ENCODE peak calls at places on chromosome 14, in four cellular contexts. Q is H9, T is OCI-LY7, E is GM12878. K is an unnamed sample. For H3K4me1, the result is how much of the 10 kb centered on the place peaks cover.

GRCh38 chr14:51328089-51328941 is 88.3 kb downstream of the TMX1 start:
- DNase-seq in T (no peak), Q (no peak), E (no peak), K (peak)

GRCh38 chr14:64696355-64696844 is 7.8 kb upstream of the PLEKHG3 start:
- DNase-seq in E (no peak), Q (no peak), T (no peak), K (no peak)

GRCh38 chr14:85587152-85587697 is 57.3 kb downstream of the FLRT2 start:
- DNase-seq in E (no peak), T (no peak), Q (no peak), K (peak)

GRCh38 chr14:103123634-103124500 is 606 bp downstream of the TNFAIP2 start:
- DNase-seq in T (no peak), Q (peak), E (no peak), K (no peak)

GRCh38 chr14:24481622-24482324 is 26.3 kb downstream of the CMA1 start:
- DNase-seq in Q (peak), E (peak), T (peak), K (no peak)

GRCh38 chr14:72546359-72547035 is 347.4 kb downstream of the DPF3 start:
- DNase-seq in T (no peak), Q (no peak), E (no peak), K (no peak)

GRCh38 chr14:31944256-31945073 is 132.6 kb upstream of the ARHGAP5 start:
- DNase-seq in E (no peak), T (no peak), Q (no peak), K (no peak)

GRCh38 chr14:69818760-69819191 is 21.7 kb upstream of the SLC10A1 start:
- DNase-seq in E (peak), T (peak), Q (peak), K (peak)

GRCh38 chr14:94677239-94677612 is 65.0 kb downstream of the SERPINA3 start:
- DNase-seq in Q (no peak), T (no peak), E (no peak), K (no peak)

GRCh38 chr14:35406811-35407630 is 2.5 kb upstream of the NFKBIA start:
- DNase-seq in Q (no peak), T (peak), E (no peak), K (peak)

GRCh38 chr14:68284834-68285233 is 465.3 kb downstream of the RAD51B start:
- DNase-seq in T (peak), E (peak), Q (no peak), K (no peak)
- H3K4me1 ChIP-seq in T (half or more), E (half or more), Q (under half), K (under half)

GRCh38 chr14:78130356-78130755 is 39.8 kb upstream of the NRXN3 start:
- DNase-seq in Q (no peak), T (no peak), E (no peak), K (no peak)
- H2AFZ ChIP-seq in Q (no peak), T (no peak), E (no peak), K (no peak)

DNA sequence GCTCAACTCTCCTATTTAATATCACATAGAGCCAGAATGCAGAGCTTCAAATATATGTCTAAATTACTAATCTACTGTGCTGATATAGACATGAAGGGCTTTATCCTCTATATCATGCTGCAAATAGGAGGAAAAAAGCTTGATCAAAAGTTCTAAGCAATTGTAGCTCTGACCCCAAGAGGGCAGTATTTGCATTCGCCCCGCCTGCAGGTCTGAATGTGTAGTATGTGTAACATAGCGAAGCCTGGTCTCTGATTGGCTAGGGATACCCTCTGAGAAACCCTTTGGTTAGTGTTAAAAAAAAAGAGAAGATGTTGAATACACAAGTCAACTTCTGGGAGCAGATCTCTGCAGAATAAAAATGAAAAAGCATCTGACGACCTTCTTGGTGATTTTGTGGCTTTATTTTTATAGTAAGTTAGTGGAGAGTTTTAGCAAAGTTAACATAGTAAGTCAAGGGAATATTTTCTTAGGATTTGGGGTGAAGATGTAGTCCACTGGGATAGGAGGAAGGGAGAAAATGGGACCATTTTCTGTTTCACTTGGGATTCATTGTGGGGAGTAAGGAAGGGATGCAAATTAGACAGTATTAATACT is 151.6 kb upstream of the OR4E1 start:
- DNase-seq in E (no peak), Q (peak), T (peak), K (no peak)
- TF ChIP-seq CTCF in E (peak), Q (peak), T (peak), K (peak)

DNA sequence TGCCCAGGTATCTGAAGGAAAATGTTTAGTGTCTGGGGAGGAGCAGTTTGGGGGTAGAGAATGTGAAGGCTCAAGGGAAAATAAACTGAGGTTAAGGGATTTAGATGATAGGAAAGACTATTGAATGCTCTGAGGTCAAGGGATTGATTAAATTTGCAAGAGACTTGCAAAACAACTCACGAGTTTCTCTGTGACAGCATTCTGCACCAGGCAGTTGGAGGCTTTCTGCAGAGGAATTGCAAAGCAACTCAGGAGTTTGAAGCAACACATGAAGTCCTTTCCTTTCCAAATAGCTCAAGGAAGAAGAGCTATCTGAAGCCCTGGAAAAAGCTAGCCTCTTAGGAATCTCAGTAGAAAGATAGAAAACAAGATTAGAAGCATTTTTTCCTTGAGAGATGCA is 23.9 kb downstream of the SLC7A8 start:
- DNase-seq in T (no peak), Q (no peak), E (no peak), K (no peak)
- H3K4me1 ChIP-seq in T (under half), Q (under half), E (under half), K (under half)

DNA sequence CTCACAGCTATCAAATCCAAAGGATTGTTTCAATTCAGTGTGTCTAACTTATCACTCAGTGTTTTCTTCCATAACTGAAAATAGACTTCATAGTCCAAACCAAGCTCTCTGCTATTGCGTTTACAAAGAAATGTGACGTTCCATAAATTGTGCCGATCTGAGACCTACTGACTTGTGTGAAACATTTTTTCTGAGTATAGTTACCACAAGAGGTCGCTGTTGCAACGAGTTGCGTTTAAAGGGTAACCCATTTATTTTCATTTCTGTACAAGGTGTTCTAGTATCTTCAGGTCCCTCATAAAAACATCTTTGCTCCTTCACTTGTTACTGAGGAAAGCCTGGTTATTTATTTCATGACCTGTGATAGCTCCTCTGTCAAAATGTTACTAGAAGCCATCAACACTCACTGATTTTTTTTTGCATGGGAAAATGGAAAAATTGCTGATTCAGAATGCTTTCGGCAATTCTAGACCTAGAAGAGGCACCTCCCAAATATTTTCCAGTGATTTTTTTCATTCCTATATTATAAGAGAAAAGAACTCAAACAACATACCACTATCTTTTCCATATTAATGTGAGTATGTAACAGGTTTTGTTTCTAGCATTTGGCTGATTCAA is 60.9 kb upstream of the OR4E1 start:
- DNase-seq in Q (no peak), E (peak), T (peak), K (no peak)
- H2AFZ ChIP-seq in Q (no peak), E (no peak), T (no peak), K (no peak)

DNA sequence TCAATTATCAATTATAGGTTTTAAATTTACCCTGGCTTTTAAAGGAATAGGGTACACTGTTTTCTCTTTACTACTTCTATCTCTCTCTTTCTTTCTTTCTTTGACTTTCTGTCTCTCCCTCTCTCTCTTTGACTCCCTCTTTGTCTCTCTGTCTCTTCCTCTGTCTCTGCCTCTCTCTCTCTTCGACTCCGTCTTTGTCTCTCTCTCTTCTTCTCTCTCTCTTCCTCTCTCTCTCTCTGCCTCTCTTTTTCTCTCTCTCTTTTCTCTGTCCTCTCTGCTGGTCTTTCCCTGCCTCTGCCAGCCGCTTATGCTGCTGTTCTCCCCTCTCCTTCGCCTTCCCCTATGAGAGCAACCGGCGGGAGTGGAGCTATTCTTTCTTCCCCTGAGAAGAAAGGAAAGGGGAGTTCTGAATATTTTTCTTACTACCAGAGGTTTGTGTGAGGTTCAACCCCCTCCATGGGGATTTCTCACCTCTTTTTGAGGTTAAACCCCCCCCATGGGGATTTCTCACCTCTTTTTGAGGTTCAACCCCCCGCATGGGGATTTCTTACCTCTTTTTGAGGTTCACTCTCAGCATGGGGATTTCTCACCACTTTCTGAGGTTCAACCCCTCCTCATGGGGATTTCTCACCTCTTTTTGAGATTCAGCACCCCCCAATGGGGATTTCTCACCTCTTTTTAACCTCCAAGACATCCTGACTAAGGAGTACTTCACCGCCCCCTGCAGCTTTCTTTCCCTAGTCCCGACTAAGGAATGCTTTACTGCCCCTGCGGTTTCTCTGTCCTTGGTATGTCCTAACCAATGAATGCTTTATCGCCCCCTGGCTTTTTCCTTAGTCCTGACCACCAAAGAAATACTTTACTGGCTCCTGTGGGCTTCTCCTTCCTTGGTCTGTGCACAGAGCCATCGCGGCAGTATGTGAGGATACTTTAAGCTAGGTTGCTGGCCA is 27.4 kb upstream of the DDHD1 start:
- DNase-seq in Q (peak), E (peak), T (peak), K (no peak)
- TF ChIP-seq CTCF in Q (peak), E (peak), T (peak), K (peak)

DNA sequence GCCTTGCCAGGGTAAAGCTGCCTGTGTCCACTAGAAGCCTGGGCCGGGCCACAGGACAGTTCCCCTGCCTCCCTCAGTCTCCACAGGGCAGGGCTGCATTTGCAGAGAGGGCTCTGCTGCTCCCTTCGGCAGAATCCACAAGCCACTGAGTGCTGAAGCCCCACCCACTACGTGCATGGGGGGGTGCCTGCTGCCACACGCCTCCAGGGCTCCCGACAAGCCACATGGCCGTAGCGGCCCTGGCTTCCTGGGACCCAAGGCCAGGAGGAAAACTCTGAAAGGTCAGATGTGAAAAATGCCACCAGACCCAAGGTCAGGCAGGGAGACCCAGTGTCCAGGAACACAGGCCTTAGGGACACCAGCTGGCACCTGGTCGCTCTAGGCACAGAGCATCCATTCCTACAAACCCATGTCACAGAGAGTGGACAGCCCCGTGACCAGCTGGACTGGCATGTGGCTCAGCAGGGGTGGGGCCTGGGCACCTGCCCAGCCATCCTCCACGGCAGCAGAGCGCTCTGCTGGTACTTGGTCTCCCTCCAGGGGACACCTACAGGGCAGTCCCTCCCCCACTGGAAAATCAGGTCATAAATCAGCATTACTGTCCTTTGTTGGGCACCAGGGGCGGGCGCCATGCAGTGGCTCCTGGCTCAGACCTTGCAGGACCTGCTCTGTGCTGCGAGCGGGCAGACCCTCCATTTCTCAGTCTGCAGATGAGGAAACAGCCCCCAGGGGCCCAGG is 42.9 kb downstream of the CCDC85C start:
- DNase-seq in E (no peak), Q (no peak), T (no peak), K (no peak)
- H3K4me1 ChIP-seq in E (under half), Q (under half), T (under half), K (under half)

GRCh38 chr14:58820032-58820431 is 182.3 kb downstream of the DACT1 start:
- DNase-seq in E (no peak), Q (no peak), T (no peak), K (no peak)
- H2AFZ ChIP-seq in E (no peak), Q (no peak), T (no peak), K (no peak)